ENCODE peak calls at places on chromosomes 7 and 10, in ten cellular contexts. D is Panc1, I is cardiac muscle cell, B is right lobe of liver, X is OCI-LY7, L is transverse colon, W is psoas muscle, U is endothelial cell of umbilical vein, Q is H9, E is A549. H is an unnamed sample.

GRCh38 chr7:116698930-116699722 is 27.1 kb downstream of the MET start:
- DNase-seq in W (no peak), D (no peak), I (peak; percentile 13), Q (no peak), U (no peak), B (no peak), E (no peak), L (no peak), X (no peak), H (no peak)

GRCh38 chr10:60708666-60709065 is 69.6 kb upstream of the CDK1 start:
- DNase-seq in Q (no peak), I (no peak), E (no peak), W (no peak), U (no peak), D (no peak), B (no peak), X (no peak), L (no peak), H (no peak)

GRCh38 chr7:131604841-131605279 is 48.4 kb upstream of the PODXL start:
- DNase-seq in B (no peak), D (no peak), I (no peak), X (no peak), U (no peak), W (no peak), E (peak; percentile 49), Q (peak; percentile 81), L (no peak), H (no peak)

GRCh38 chr10:113180401-113181154 is 230.5 kb downstream of the TCF7L2 start:
- DNase-seq in I (no peak), W (no peak), D (no peak), E (no peak), Q (no peak), B (no peak), U (no peak), L (no peak), X (no peak), H (no peak)

GRCh38 chr7:6706666-6707407 is at the start of gene ZNF12:
- DNase-seq in D (peak; percentile 86), B (peak; percentile 98), W (peak; percentile 99), U (peak; percentile 93), L (peak; percentile 98), E (peak; percentile 96), X (peak; percentile 97), Q (peak; percentile 97), I (peak; percentile 97), H (peak; percentile 96)

GRCh38 chr7:133047321-133047720 is 34.6 kb downstream of the CHCHD3 start:
- DNase-seq in I (no peak), U (no peak), W (no peak), B (no peak), D (no peak), Q (no peak), L (no peak), X (no peak), E (no peak), H (no peak)

GRCh38 chr7:116236020-116236630 is 25.8 kb downstream of the TES start:
- DNase-seq in W (no peak), I (peak; percentile 62), Q (no peak), X (peak; percentile 29), E (peak; percentile 31), L (peak; percentile 48), B (no peak), U (peak; percentile 74), D (no peak), H (no peak)

GRCh38 chr10:31133251-31133627 is 101.6 kb upstream of the ZNF438 start:
- DNase-seq in W (no peak), B (no peak), I (no peak), U (peak; percentile 16), Q (peak; percentile 31), D (no peak), E (no peak), X (no peak), L (no peak), H (no peak)

GRCh38 chr7:47292832-47293309 is 289.0 kb downstream of the TNS3 start:
- DNase-seq in L (no peak), B (no peak), Q (no peak), E (no peak), I (no peak), W (no peak), D (no peak), U (no peak), X (no peak), H (no peak)

GRCh38 chr10:80070068-80070467 is 8.4 kb upstream of the TMEM254 start:
- DNase-seq in E (no peak), B (no peak), D (no peak), W (peak; percentile 55), L (no peak), X (no peak), Q (no peak), U (no peak), I (no peak), H (no peak)

GRCh38 chr10:58104419-58104818 is 163.3 kb downstream of the IPMK start:
- DNase-seq in L (no peak), W (no peak), X (no peak), Q (no peak), U (no peak), I (no peak), B (no peak), D (no peak), E (no peak), H (no peak)

GRCh38 chr10:27612615-27613014 is 108.5 kb downstream of the RAB18 start:
- DNase-seq in L (no peak), X (no peak), B (no peak), U (no peak), D (no peak), I (no peak), W (no peak), Q (no peak), E (no peak), H (no peak)

GRCh38 chr7:150738092-150739044 is 1.1 kb downstream of the GIMAP5 start:
- DNase-seq in E (no peak), B (no peak), D (no peak), U (peak; percentile 80), I (no peak), Q (no peak), X (no peak), L (no peak), W (no peak), H (no peak)

GRCh38 chr10:75662715-75663114 is 231.3 kb downstream of the LRMDA start:
- DNase-seq in E (no peak), L (peak; percentile 37), I (no peak), Q (no peak), X (no peak), D (no peak), B (no peak), U (no peak), W (no peak), H (no peak)

GRCh38 chr7:128066858-128067257 is 35.6 kb upstream of the LRRC4 start:
- DNase-seq in X (no peak), Q (no peak), D (no peak), B (no peak), I (no peak), U (no peak), E (no peak), L (no peak), W (no peak), H (no peak)
- TF ChIP-seq CTCF in X (no peak), Q (peak; percentile 37), D (no peak), B (no peak), I (no peak), U (no peak), E (no peak), L (no peak), W (no peak), H (no peak)

GRCh38 chr10:118276203-118276602 is 65.9 kb downstream of the FAM204A start:
- DNase-seq in L (peak; percentile 25), I (no peak), Q (no peak), W (no peak), U (no peak), D (no peak), X (no peak), B (no peak), E (no peak), H (no peak)

GRCh38 chr10:118276727-118277126 is 65.4 kb downstream of the FAM204A start:
- DNase-seq in Q (no peak), W (no peak), X (no peak), B (no peak), E (no peak), L (no peak), D (no peak), I (no peak), U (no peak), H (no peak)

GRCh38 chr10:118273662-118274061 is 68.5 kb downstream of the FAM204A start:
- DNase-seq in W (no peak), X (no peak), U (no peak), B (no peak), Q (no peak), L (no peak), E (no peak), D (no peak), I (no peak), H (no peak)

GRCh38 chr10:118277871-118278270 is 64.3 kb downstream of the FAM204A start:
- DNase-seq in I (no peak), Q (no peak), U (no peak), W (no peak), D (no peak), L (no peak), X (peak; percentile 19), E (no peak), B (no peak), H (no peak)

GRCh38 chr10:118272090-118272775 is 69.9 kb downstream of the FAM204A start:
- DNase-seq in E (no peak), D (no peak), L (peak; percentile 12), U (no peak), W (no peak), Q (no peak), I (peak; percentile 2), B (no peak), X (no peak), H (no peak)
- H3K27ac ChIP-seq in E (no peak overlapping the region), D (no peak overlapping the region), L (peak overlapping the region; percentile 56), U (no peak overlapping the region), W (no peak overlapping the region), Q (no peak overlapping the region), I (no peak overlapping the region), B (no peak overlapping the region), X (no peak overlapping the region), H (no peak overlapping the region)

DNA sequence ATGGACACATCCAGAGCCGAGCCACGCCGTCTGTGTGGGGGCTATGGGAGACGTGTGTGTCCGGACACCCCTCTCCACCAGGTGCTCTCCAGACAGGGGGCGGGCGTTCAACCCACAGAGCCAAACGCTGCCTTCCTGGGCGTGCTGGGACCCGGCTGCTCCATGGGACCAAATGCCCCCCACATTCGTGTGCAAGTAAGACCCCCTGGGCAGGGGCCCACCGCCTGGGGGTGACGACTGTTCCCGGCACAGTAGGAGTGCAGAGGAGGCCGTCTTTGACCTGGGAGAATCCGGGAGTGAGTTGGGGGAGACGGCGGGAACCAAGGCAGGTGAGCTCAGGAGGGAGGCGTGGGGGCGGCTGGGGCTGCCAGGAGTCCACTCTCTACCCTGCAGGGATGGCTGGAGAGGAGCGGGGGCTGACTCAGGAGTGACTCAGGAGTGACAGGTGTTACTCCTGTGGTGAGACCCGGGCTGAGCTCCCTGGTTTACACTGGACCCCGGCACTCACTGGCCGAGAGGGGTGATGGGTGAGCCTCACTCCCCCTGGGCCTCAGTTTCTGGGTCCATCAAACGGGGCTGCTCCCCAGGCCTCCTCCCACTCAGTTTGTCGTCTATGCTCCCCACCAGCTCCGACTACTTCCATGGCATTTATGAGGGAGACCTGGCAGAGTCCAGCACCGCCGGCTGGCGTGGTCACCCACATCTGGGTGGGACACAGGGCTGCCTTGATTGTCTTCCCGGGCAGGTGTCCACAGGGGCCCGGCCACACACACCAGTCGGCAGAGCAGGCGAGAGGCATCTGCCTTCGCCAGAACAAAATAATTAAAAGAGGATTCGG is 95.0 kb downstream of the MICALL2 start:
- DNase-seq in I (no peak), D (no peak), B (no peak), X (no peak), L (no peak), W (no peak), E (no peak), U (no peak), Q (no peak), H (peak; percentile 54)
- H3K4me1 ChIP-seq in I (no peaks in the 10 kb centered on the region), D (peaks cover 6% of the 10 kb centered on the region), B (no peaks in the 10 kb centered on the region), X (no peaks in the 10 kb centered on the region), L (peaks cover 6% of the 10 kb centered on the region), W (no peaks in the 10 kb centered on the region), E (peaks cover 6% of the 10 kb centered on the region), U (no peaks in the 10 kb centered on the region), Q (no peaks in the 10 kb centered on the region), H (no peaks in the 10 kb centered on the region)

GRCh38 chr10:36725581-36726520 is 399.5 kb upstream of the ANKRD30A start:
- DNase-seq in W (peak; percentile 56), U (peak; percentile 66), X (peak; percentile 5), B (no peak), D (peak; percentile 54), Q (peak; percentile 86), E (peak; percentile 44), L (no peak), I (peak; percentile 73), H (peak; percentile 24)
- TF ChIP-seq CTCF in W (no peak), U (peak; percentile 37), X (peak; percentile 21), B (peak; percentile 27), D (peak; percentile 48), Q (peak; percentile 62), E (peak; percentile 64), L (no peak), I (peak; percentile 7), H (no peak)

H was measured in pancreas.